ENCODE peak calls at places on chromosomes 16 and 17, in seven cellular contexts. V is ascending aorta, E is fibroblast of mammary gland, M is hepatocyte, Y is cardiac muscle cell, D is left ventricle myocardium inferior, X is mammary epithelial cell. I is an unnamed sample.

GRCh38 chr16:2513405-2514332 is at the start of gene ATP6V0C:
- DNase-seq in D (peak), M (peak), V (peak), Y (peak), E (peak), X (peak), I (peak)

GRCh38 chr16:86019446-86020047 is 120.6 kb downstream of the IRF8 start:
- DNase-seq in V (no peak), Y (no peak), M (no peak), X (no peak), E (no peak), D (no peak), I (no peak)

GRCh38 chr17:51474764-51475163 is 214.4 kb downstream of the UTP18 start:
- DNase-seq in M (no peak), D (no peak), V (no peak), X (no peak), Y (no peak), E (no peak), I (no peak)

GRCh38 chr16:79564594-79565210 is 35.8 kb downstream of the MAF start:
- DNase-seq in V (no peak), D (no peak), Y (no peak), E (no peak), X (no peak), M (peak), I (no peak)

GRCh38 chr17:57562231-57562630 is 182.9 kb downstream of the CCDC182 start:
- DNase-seq in M (no peak), Y (no peak), V (no peak), E (no peak), D (no peak), X (no peak), I (no peak)

GRCh38 chr17:57294629-57295501 is 38.5 kb downstream of the MSI2 start:
- DNase-seq in X (peak), M (no peak), Y (no peak), V (no peak), D (peak), E (no peak), I (no peak)

GRCh38 chr17:5711344-5711743 is 127.0 kb upstream of the NLRP1 start:
- DNase-seq in V (no peak), M (no peak), Y (no peak), E (no peak), X (no peak), D (no peak), I (no peak)

GRCh38 chr16:79598341-79599181 is 2.0 kb downstream of the MAF start:
- DNase-seq in M (peak), D (peak), E (peak), Y (peak), X (peak), V (peak), I (no peak)

GRCh38 chr17:59304811-59305210 is 26.6 kb upstream of the YPEL2 start:
- DNase-seq in E (no peak), D (no peak), X (no peak), M (no peak), V (no peak), Y (no peak), I (no peak)

GRCh38 chr17:35879748-35880654 is at the start of gene CCL5:
- DNase-seq in M (no peak), V (no peak), X (peak), Y (peak), E (peak), D (no peak), I (no peak)

DNA sequence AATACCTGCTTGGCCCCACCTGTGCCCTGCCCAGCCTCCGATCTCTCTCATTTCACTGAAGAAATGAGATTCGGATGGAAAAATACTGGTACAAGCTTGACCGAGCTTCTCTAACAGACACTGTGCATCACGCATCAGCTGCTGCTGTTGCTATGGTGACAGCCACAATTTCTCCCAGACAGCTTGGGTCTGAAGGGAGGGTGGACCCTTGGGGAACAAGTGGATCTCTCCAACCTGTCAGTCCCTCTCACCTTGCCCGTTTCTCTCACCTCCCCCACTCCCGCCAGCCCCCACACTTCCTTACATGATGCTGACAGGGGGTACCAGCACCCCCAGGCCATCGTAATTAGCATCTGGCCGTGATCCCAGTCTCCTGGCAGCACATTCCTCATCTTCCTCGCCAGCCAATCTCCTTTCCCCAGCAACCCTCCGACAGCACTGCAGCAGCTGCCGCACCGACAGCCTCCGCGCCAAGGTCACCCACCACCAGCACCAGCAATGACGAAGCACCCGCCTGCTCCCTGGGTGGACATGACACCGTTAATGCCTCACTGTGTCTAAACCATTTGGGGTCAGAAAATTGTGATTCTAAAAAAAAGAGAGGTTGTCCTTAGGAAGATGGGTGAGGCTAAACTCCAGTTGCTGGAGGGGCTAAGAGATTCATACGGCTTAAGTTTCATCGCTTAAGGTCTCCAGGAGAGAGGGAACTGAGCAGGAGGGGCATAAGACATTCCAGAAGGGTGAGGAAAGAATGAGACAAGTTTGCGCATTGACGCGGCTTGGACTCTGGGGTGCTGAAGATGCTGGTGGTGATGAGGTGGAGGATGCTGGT is 58.6 kb upstream of the TNRC6A start:
- DNase-seq in M (peak), E (peak), X (peak), V (peak), D (peak), Y (peak), I (peak)
- H3K4me3 ChIP-seq in M (no peak), E (peak), X (no peak), V (peak), D (peak), Y (no peak), I (no peak)

GRCh38 chr17:53033297-53033696 is 789.4 kb upstream of the KIF2B start:
- DNase-seq in X (no peak), D (no peak), Y (no peak), V (no peak), E (no peak), M (no peak), I (no peak)

DNA sequence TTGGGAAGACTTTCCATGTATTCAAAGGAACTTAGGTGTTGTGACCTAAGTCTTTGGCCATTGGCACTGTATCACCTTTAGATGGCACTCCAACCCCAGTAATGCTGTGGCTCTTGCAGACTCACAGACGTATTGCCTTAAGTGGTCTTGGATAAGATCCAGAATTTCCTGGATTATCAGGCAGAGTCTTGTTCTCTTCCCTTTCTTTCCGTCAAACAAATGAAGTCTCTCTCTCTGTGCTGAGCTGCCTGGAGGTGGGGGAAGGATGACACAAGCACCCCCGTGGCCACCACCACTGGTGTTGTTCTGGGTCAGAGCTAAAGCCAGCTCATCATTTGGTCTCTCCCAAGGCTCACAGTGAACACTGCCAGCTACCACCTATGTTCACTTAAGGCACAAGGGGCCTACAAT is 789.9 kb upstream of the KIF2B start:
- DNase-seq in V (no peak), M (peak), Y (peak), D (no peak), X (peak), E (peak), I (no peak)
- TF ChIP-seq CTCF in V (no peak), M (peak), Y (peak), D (no peak), X (peak), E (no peak), I (no peak)

DNA sequence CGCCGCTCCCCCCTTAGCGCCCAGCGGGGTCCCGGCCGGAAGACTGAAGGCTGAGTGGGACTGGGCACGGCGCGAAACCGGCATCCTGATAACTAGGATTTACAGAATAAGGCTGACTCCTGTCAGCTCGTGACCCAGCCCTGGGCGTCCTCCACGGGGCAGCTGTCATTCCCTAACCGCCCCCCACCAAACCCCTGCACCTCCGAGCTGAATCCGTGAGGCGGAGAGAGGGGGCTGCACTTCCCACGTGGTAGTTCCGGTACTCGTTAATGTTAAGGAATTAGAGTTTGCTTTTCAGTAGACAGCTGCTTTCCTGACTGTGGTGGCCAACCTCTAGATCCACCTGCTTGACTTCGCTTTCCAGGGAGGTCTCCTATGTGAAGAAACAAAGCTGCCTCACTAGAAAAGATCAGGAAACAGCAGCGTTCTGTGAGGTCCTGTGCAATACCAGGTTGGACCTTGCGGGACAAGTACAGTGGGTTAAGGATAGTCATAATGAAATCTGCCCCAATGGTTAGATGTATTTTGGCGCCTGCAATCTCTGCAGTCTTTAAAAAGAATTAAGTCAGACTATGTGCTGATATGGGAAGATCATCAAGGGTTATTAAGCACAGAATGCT is 1.0 kb upstream of the WBP2 start:
- DNase-seq in Y (no peak), D (no peak), V (no peak), X (no peak), M (no peak), E (no peak), I (peak)
- H3K4me3 ChIP-seq in Y (peak), D (peak), V (peak), X (peak), M (peak), E (peak), I (peak)

DNA sequence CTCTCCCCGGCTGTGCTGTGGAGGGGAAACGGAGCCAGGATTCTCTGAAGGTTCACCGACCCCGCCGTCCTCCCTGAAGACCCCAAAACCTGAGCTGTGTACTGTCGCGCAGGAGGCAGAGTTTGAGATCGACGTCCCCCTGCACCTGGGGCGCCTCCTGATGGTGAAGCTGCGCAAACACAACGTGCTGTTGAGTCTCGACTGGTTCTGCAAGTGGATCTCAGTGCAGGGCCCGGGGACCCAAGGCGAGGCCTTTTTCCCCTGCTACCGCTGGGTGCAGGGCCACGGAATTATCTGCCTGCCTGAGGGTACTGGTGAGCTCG is 62.6 kb upstream of the TEKT1 start:
- DNase-seq in E (peak), X (no peak), Y (peak), D (no peak), V (no peak), M (no peak), I (peak)
- TF ChIP-seq CTCF in E (peak), X (peak), Y (peak), D (peak), V (no peak), M (peak), I (peak)

GRCh38 chr17:76136276-76137025 is 4.6 kb downstream of the FOXJ1 start:
- DNase-seq in X (no peak), M (no peak), Y (no peak), D (no peak), E (no peak), V (peak), I (no peak)
- H3K4me3 ChIP-seq in X (no peak), M (no peak), Y (no peak), D (no peak), E (no peak), V (no peak), I (no peak)

GRCh38 chr17:79984877-79985276 is 50.8 kb downstream of the TBC1D16 start:
- DNase-seq in X (no peak), V (no peak), E (no peak), D (no peak), M (no peak), Y (no peak), I (no peak)
- TF ChIP-seq CTCF in X (no peak), V (no peak), E (no peak), D (no peak), M (no peak), Y (no peak), I (no peak)

GRCh38 chr17:2403044-2403443 is 2.2 kb upstream of the MNT start:
- DNase-seq in X (no peak), Y (no peak), M (no peak), V (no peak), D (no peak), E (no peak), I (no peak)
- H3K4me3 ChIP-seq in X (no peak), Y (no peak), M (no peak), V (peak), D (peak), E (no peak), I (no peak)

GRCh38 chr17:75266315-75267145 is 4.5 kb downstream of the MIF4GD start:
- DNase-seq in E (no peak), X (no peak), D (no peak), M (no peak), Y (no peak), V (no peak), I (no peak)

GRCh38 chr17:75267146-75267402 is 4.0 kb downstream of the MIF4GD start:
- DNase-seq in X (no peak), D (no peak), V (no peak), M (no peak), E (no peak), Y (no peak), I (no peak)

GRCh38 chr17:75268931-75269330 is 2.1 kb downstream of the MIF4GD start:
- DNase-seq in X (no peak), M (no peak), D (no peak), V (no peak), Y (no peak), E (no peak), I (no peak)

GRCh38 chr17:75265614-75266314 is 4.1 kb downstream of the MRPS7 start:
- DNase-seq in Y (no peak), M (no peak), V (no peak), X (no peak), E (no peak), D (no peak), I (no peak)

DNA sequence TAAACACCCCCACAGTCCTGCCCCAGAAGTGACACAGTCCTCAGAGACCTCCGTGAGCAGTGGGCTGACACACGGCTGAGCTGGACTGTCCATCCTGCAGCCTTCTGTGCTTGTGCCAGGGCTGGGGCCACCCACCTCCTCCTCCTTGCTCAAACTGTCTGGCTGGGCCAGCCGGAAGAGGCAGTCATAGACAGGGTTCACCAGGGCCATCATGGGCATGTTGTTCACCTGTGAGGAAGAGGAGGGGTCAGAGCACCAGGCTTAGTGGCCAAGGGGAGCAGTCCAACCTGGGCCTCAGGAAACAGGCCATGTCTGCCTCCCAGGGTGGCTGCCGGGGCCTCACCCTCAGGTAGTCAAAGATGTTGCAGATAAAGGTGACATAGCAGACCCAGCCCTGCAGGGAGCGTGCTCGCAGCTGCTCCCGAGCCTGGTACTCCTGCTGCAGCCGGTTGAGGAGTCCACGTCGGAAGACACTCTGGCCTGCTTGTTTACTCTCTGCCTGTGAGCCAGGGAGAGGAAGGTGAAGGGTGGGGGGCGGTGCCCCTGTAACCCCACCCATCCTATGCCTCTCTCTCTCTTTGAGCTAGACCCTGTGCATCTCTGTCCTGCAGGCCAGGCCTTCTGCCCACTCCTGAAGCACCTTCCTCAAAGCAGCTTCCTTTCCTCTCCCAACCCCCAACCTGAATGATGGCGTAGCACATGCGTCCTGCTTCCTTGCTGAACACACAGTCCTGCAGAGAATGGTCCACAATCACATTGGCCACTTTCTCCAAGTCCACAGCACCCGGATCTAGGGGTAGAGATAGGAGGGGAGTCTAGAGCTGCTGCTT is 3.4 kb downstream of the MIF4GD start:
- DNase-seq in X (no peak), D (no peak), V (no peak), E (no peak), Y (no peak), M (peak), I (no peak)
- TF ChIP-seq CTCF in X (no peak), D (no peak), V (no peak), E (no peak), Y (no peak), M (peak), I (no peak)

GRCh38 chr16:57299009-57299718 is 14.7 kb upstream of the PLLP start:
- DNase-seq in M (peak), Y (no peak), V (peak), E (peak), D (no peak), X (no peak), I (no peak)
- H3K4me3 ChIP-seq in M (peak), Y (peak), V (peak), E (peak), D (peak), X (peak), I (peak)

DNA sequence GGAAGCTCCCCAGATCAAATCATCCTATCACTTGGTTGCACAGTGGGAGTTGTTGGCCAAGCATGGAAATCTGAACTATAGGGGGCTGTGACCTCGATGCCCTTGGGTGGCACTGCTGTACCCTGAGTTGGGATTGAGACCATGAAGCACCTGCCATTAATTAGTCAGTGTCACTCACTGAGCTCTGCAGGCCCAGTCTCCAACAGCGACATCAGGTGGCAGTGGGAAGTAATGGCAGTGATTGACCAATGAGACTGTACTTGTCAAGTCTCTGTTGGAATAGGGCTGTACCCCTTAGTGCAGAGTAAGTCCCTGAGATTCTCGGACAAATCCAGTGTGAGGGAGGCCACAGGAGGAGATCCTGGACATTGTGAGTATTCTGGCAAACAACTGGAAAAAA is 118.0 kb upstream of the RPL38 start:
- DNase-seq in X (no peak), V (no peak), D (no peak), Y (peak), M (no peak), E (peak), I (no peak)
- TF ChIP-seq CTCF in X (peak), V (no peak), D (no peak), Y (no peak), M (peak), E (peak), I (no peak)